ENCODE peak calls at places on chromosomes 4 and X, in four cellular contexts. Q is fibroblast of lung, R is neural progenitor cell, P is fibroblast of mammary gland. Y is an unnamed sample.

GRCh38 chr4:20658456-20658855 is 41.8 kb upstream of the PACRGL start:
- DNase-seq in Q (no peak), R (no peak), P (no peak), Y (no peak)

GRCh38 chr4:175823015-175823741 is 11.1 kb upstream of the GPM6A start:
- DNase-seq in P (no peak), Q (no peak), R (no peak), Y (no peak)

GRCh38 chr4:21802406-21802805 is 146.2 kb downstream of the KCNIP4 start:
- DNase-seq in R (no peak), P (peak; percentile 45), Q (peak; percentile 84), Y (no peak)

GRCh38 chr4:113327513-113327912 is 278.1 kb downstream of the ANK2 start:
- DNase-seq in Q (no peak), P (peak; percentile 70), R (no peak), Y (no peak)

GRCh38 chr4:117965608-117966007 is 68.7 kb upstream of the NDST3 start:
- DNase-seq in R (peak; percentile 4), Q (no peak), P (no peak), Y (no peak)

GRCh38 chr4:6990661-6991060 is 52.5 kb upstream of the TADA2B start:
- DNase-seq in R (no peak), Q (no peak), P (no peak), Y (no peak)

GRCh38 chr4:11182586-11183357 is 245.9 kb downstream of the HS3ST1 start:
- DNase-seq in P (peak; percentile 78), Q (peak; percentile 94), R (no peak), Y (no peak)

GRCh38 chrX:72566448-72566847 is 6.2 kb downstream of the HDAC8 start:
- DNase-seq in Q (no peak), P (no peak), R (no peak), Y (no peak)

GRCh38 chr4:32831104-32831503 is 2110.9 kb downstream of the PCDH7 start:
- DNase-seq in R (no peak), Q (no peak), P (no peak), Y (no peak)

GRCh38 chrX:64152857-64153256 is 52.7 kb downstream of the AMER1 start:
- DNase-seq in Q (no peak), R (peak; percentile 63), P (no peak), Y (peak; percentile 84)

GRCh38 chrX:73127700-73128241 is 48.5 kb upstream of the PABPC1L2A start:
- DNase-seq in Q (no peak), P (no peak), R (peak; percentile 3), Y (peak; percentile 75)

GRCh38 chrX:8868906-8869305 is 67.7 kb upstream of the FAM9A start:
- DNase-seq in P (peak; percentile 50), R (no peak), Q (peak; percentile 29), Y (no peak)

GRCh38 chrX:78957049-78957767 is 12.0 kb downstream of the P2RY10 start:
- DNase-seq in P (no peak), Q (no peak), R (no peak), Y (no peak)

GRCh38 chrX:10722804-10723364 is 102.5 kb upstream of the MID1 start:
- DNase-seq in R (peak; percentile 54), P (peak; percentile 65), Q (peak; percentile 33), Y (peak; percentile 86)

GRCh38 chrX:43750248-43750676 is 94.2 kb downstream of the MAOA start:
- DNase-seq in P (peak; percentile 75), R (peak; percentile 80), Q (peak; percentile 46), Y (peak; percentile 80)

GRCh38 chr4:8019396-8020365 is 80.0 kb upstream of the AFAP1 start:
- DNase-seq in P (no peak), Q (no peak), R (no peak), Y (peak; percentile 81)

GRCh38 chr4:8012517-8012916 is 72.9 kb upstream of the AFAP1 start:
- DNase-seq in R (no peak), Q (no peak), P (no peak), Y (no peak)

GRCh38 chr4:8013976-8014726 is 74.5 kb upstream of the AFAP1 start:
- DNase-seq in P (no peak), R (no peak), Q (no peak), Y (no peak)

GRCh38 chr4:8016527-8016926 is 76.9 kb upstream of the AFAP1 start:
- DNase-seq in P (no peak), R (no peak), Q (peak; percentile 68), Y (no peak)

GRCh38 chr4:8015512-8015911 is 75.9 kb upstream of the AFAP1 start:
- DNase-seq in P (peak; percentile 14), Q (no peak), R (no peak), Y (no peak)
- H3K4me3 ChIP-seq in P (no peak overlapping the region), Q (no peak overlapping the region), R (no peak overlapping the region), Y (no peak overlapping the region)

DNA sequence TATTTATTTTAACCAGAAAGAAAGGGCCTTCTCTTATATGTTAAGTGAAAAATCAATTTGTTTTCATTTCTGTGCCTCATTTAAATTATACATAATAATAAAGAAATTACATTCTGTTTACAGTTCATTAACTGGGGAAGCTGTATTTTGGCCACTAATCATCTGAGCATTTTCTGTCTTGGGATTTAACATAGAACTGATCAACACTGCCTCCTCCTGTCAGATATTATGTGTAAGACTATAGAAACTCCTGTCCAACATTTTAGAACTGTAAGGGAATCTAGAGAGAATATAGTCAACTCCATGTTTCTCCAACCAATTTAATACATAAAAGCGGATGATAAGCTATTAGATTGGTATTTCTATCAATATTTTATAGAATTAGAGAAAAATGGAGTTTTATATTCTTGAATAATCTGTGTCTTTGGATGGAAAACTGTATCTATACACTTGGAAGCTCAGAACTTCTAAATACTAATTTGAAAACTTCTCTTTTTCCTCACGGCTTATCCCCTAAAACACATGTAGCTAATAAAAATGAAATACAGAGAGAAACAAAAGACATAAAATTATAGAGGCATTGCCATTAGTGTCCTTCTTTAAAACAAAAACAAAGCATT is 33.0 kb downstream of the ENPEP start:
- DNase-seq in R (peak; percentile 56), Q (peak; percentile 40), P (peak; percentile 59), Y (no peak)
- TF ChIP-seq CTCF in R (peak; percentile 63), Q (peak; percentile 50), P (peak; percentile 48), Y (peak; percentile 73)

GRCh38 chr4:144808034-144808433 is 162.1 kb downstream of the HHIP start:
- DNase-seq in Q (no peak), P (no peak), R (no peak), Y (no peak)
- H3K4me3 ChIP-seq in Q (no peak overlapping the region), P (no peak overlapping the region), R (no peak overlapping the region), Y (peak overlapping the region; percentile 8)

GRCh38 chr4:61588621-61589020 is 388.5 kb downstream of the ADGRL3 start:
- DNase-seq in R (no peak), Q (no peak), P (no peak), Y (no peak)

GRCh38 chr4:61590881-61591280 is 390.8 kb downstream of the ADGRL3 start:
- DNase-seq in P (no peak), R (no peak), Q (no peak), Y (peak; percentile 55)
- TF ChIP-seq CTCF in P (no peak), R (peak; percentile 57), Q (peak; percentile 13), Y (peak; percentile 77)

DNA sequence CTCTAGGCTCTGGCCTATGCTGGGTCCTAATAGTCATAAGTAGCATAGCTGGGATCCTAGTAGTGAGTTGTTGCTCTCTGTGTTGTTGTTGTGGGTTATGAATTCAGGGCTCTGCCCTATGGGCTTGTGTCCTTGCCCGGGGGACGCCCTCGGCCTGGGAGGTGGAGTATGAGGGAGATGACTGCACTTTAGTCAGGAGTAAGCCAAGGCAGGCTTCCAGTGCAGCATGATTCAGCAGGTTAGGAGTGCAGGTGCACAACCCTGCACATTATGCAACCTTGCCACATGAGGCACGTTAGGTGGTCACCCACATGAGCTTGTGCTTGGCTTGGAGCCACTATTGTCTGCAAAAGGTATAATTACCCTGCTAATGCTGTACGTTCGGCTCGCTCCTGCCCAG is 58.4 kb upstream of the CCDC149 start:
- DNase-seq in R (no peak), P (no peak), Q (no peak), Y (peak; percentile 21)
- H3K4me3 ChIP-seq in R (no peak overlapping the region), P (no peak overlapping the region), Q (no peak overlapping the region), Y (no peak overlapping the region)

GRCh38 chr4:148072789-148073188 is 340.9 kb downstream of the ARHGAP10 start:
- DNase-seq in Q (no peak), R (no peak), P (no peak), Y (no peak)

GRCh38 chr4:148068065-148068911 is 336.4 kb downstream of the ARHGAP10 start:
- DNase-seq in R (no peak), Q (no peak), P (no peak), Y (peak; percentile 77)

GRCh38 chr4:148073349-148073748 is 341.5 kb downstream of the ARHGAP10 start:
- DNase-seq in Q (no peak), P (no peak), R (no peak), Y (no peak)

GRCh38 chr4:148069086-148070010 is 337.5 kb downstream of the ARHGAP10 start:
- DNase-seq in P (no peak), Q (no peak), R (no peak), Y (no peak)

GRCh38 chr4:148071009-148071408 is 339.1 kb downstream of the ARHGAP10 start:
- DNase-seq in P (no peak), Q (no peak), R (no peak), Y (no peak)
- TF ChIP-seq CTCF in P (no peak), Q (no peak), R (no peak), Y (no peak)

GRCh38 chrX:21529771-21530170 is 128.4 kb downstream of the KLHL34 start:
- DNase-seq in Q (peak; percentile 25), R (no peak), P (peak; percentile 10), Y (no peak)
- H3K4me3 ChIP-seq in Q (no peak overlapping the region), R (no peak overlapping the region), P (no peak overlapping the region), Y (no peak overlapping the region)